ENCODE peak calls at places on chromosome 21, in five cellular contexts. Q is astrocyte, U is iris pigment epithelial cell, V is uterus, I is GM12892. J is an unnamed sample.

GRCh38 chr21:34815831-34816700 is 147.3 kb downstream of the CLIC6 start:
- DNase-seq in Q (no peak), U (no peak), V (no peak), I (no peak), J (no peak)

GRCh38 chr21:43329361-43330269 is 97.3 kb downstream of the SIK1 start:
- DNase-seq in Q (no peak), U (no peak), V (no peak), I (no peak), J (no peak)

GRCh38 chr21:36964832-36965719 is 1.4 kb downstream of the HLCS start:
- DNase-seq in Q (no peak), U (no peak), V (no peak), I (no peak), J (no peak)

GRCh38 chr21:45257673-45258341 is 29.9 kb downstream of the POFUT2 start:
- DNase-seq in Q (no peak), U (no peak), V (no peak), I (no peak), J (peak; percentile 43)

GRCh38 chr21:17045214-17045835 is 467.5 kb upstream of the CXADR start:
- DNase-seq in Q (peak; percentile 19), U (peak; percentile 32), V (no peak), I (no peak), J (peak; percentile 38)

GRCh38 chr21:32514275-32515055 is 70.9 kb downstream of the TCP10L start:
- DNase-seq in Q (no peak), U (no peak), V (no peak), I (no peak), J (no peak)

GRCh38 chr21:41766051-41766882 is 585 bp downstream of the RIPK4 start:
- DNase-seq in Q (no peak), U (no peak), V (no peak), I (no peak), J (no peak)

GRCh38 chr21:44299458-44300261 is at the start of gene PFKL:
- DNase-seq in Q (peak; percentile 12), U (peak; percentile 46), V (peak; percentile 57), I (peak; percentile 94), J (peak; percentile 72)

GRCh38 chr21:44290327-44291077 is 4.8 kb downstream of the AIRE start:
- DNase-seq in Q (no peak), U (no peak), V (no peak), I (no peak), J (no peak)

GRCh38 chr21:37855568-37856391 is 60.5 kb downstream of the KCNJ6 start:
- DNase-seq in Q (peak; percentile 88), U (peak; percentile 80), V (no peak), I (no peak), J (no peak)

J was measured in GM23338.